ENCODE peak calls at places on chromosomes 16 and 17, in nine cellular contexts. One of them, this sample, is unnamed.

GRCh38 chr17:79205688-79206205 is 131.1 kb downstream of the ENGASE start:
- DNase-seq in hepatocyte: no peak
- DNase-seq in GM23248: no peak
- DNase-seq in stomach: no peak
- DNase-seq in breast epithelium: no peak
- DNase-seq in AG09309: no peak
- DNase-seq in HAP-1: no peak
- DNase-seq in CD4-positive, CD25-positive, alpha-beta regulatory T cell: no peak
- DNase-seq in right atrium auricular region: no peak
- DNase-seq in this sample: no peak

GRCh38 chr17:48483471-48484131 is 47.2 kb downstream of the HOXB1 start:
- DNase-seq in CD4-positive, CD25-positive, alpha-beta regulatory T cell: no peak
- DNase-seq in GM23248: peak
- DNase-seq in hepatocyte: peak
- DNase-seq in stomach: no peak
- DNase-seq in AG09309: peak
- DNase-seq in breast epithelium: peak
- DNase-seq in HAP-1: no peak
- DNase-seq in right atrium auricular region: no peak
- DNase-seq in this sample: peak

GRCh38 chr17:43694081-43694870 is 32.6 kb upstream of the MEOX1 start:
- DNase-seq in breast epithelium: peak
- DNase-seq in hepatocyte: peak
- DNase-seq in stomach: peak
- DNase-seq in CD4-positive, CD25-positive, alpha-beta regulatory T cell: peak
- DNase-seq in AG09309: no peak
- DNase-seq in right atrium auricular region: peak
- DNase-seq in GM23248: peak
- DNase-seq in HAP-1: peak
- DNase-seq in this sample: peak

GRCh38 chr17:8593276-8593675 is 37.2 kb downstream of the MYH10 start:
- DNase-seq in AG09309: no peak
- DNase-seq in HAP-1: no peak
- DNase-seq in breast epithelium: no peak
- DNase-seq in hepatocyte: no peak
- DNase-seq in right atrium auricular region: no peak
- DNase-seq in CD4-positive, CD25-positive, alpha-beta regulatory T cell: no peak
- DNase-seq in GM23248: no peak
- DNase-seq in stomach: no peak
- DNase-seq in this sample: no peak

GRCh38 chr16:81261049-81261648 is 22.7 kb downstream of the BCO1 start:
- DNase-seq in CD4-positive, CD25-positive, alpha-beta regulatory T cell: peak
- DNase-seq in stomach: peak
- DNase-seq in hepatocyte: no peak
- DNase-seq in AG09309: no peak
- DNase-seq in right atrium auricular region: no peak
- DNase-seq in HAP-1: no peak
- DNase-seq in GM23248: peak
- DNase-seq in breast epithelium: no peak
- DNase-seq in this sample: no peak

GRCh38 chr17:7479389-7480192 is at the start of gene ZBTB4:
- DNase-seq in CD4-positive, CD25-positive, alpha-beta regulatory T cell: peak
- DNase-seq in HAP-1: peak
- DNase-seq in stomach: peak
- DNase-seq in right atrium auricular region: no peak
- DNase-seq in AG09309: no peak
- DNase-seq in breast epithelium: no peak
- DNase-seq in hepatocyte: peak
- DNase-seq in GM23248: peak
- DNase-seq in this sample: peak

GRCh38 chr17:77610518-77610893 is 348.0 kb upstream of the TNRC6C start:
- DNase-seq in stomach: no peak
- DNase-seq in HAP-1: no peak
- DNase-seq in right atrium auricular region: no peak
- DNase-seq in breast epithelium: no peak
- DNase-seq in AG09309: no peak
- DNase-seq in hepatocyte: no peak
- DNase-seq in GM23248: no peak
- DNase-seq in CD4-positive, CD25-positive, alpha-beta regulatory T cell: no peak
- DNase-seq in this sample: no peak

GRCh38 chr17:32960815-32961214 is 30.8 kb upstream of the SPACA3 start:
- DNase-seq in HAP-1: no peak
- DNase-seq in CD4-positive, CD25-positive, alpha-beta regulatory T cell: no peak
- DNase-seq in stomach: no peak
- DNase-seq in breast epithelium: no peak
- DNase-seq in right atrium auricular region: no peak
- DNase-seq in GM23248: peak
- DNase-seq in hepatocyte: peak
- DNase-seq in AG09309: no peak
- DNase-seq in this sample: no peak

GRCh38 chr17:76993636-76994035 is 125.4 kb downstream of the MGAT5B start:
- DNase-seq in AG09309: no peak
- DNase-seq in GM23248: no peak
- DNase-seq in hepatocyte: no peak
- DNase-seq in breast epithelium: no peak
- DNase-seq in CD4-positive, CD25-positive, alpha-beta regulatory T cell: peak
- DNase-seq in stomach: no peak
- DNase-seq in HAP-1: no peak
- DNase-seq in right atrium auricular region: no peak
- DNase-seq in this sample: no peak

GRCh38 chr17:47802341-47803022 is 19.1 kb downstream of the OSBPL7 start:
- DNase-seq in breast epithelium: no peak
- DNase-seq in CD4-positive, CD25-positive, alpha-beta regulatory T cell: peak
- DNase-seq in hepatocyte: peak
- DNase-seq in GM23248: peak
- DNase-seq in AG09309: peak
- DNase-seq in right atrium auricular region: no peak
- DNase-seq in HAP-1: peak
- DNase-seq in stomach: peak
- DNase-seq in this sample: peak

GRCh38 chr17:65668211-65668610 is 106.8 kb upstream of the AXIN2 start:
- DNase-seq in HAP-1: no peak
- DNase-seq in right atrium auricular region: no peak
- DNase-seq in stomach: no peak
- DNase-seq in GM23248: no peak
- DNase-seq in CD4-positive, CD25-positive, alpha-beta regulatory T cell: no peak
- DNase-seq in breast epithelium: no peak
- DNase-seq in hepatocyte: no peak
- DNase-seq in AG09309: no peak
- DNase-seq in this sample: no peak

GRCh38 chr17:38663125-38663751 is 11.5 kb downstream of the EPOP start:
- DNase-seq in GM23248: peak
- DNase-seq in hepatocyte: peak
- DNase-seq in AG09309: no peak
- DNase-seq in CD4-positive, CD25-positive, alpha-beta regulatory T cell: peak
- DNase-seq in right atrium auricular region: no peak
- DNase-seq in HAP-1: peak
- DNase-seq in breast epithelium: no peak
- DNase-seq in stomach: peak
- DNase-seq in this sample: no peak

GRCh38 chr17:50161911-50162288 is 3.9 kb upstream of the SGCA start:
- DNase-seq in right atrium auricular region: no peak
- DNase-seq in breast epithelium: no peak
- DNase-seq in stomach: no peak
- DNase-seq in HAP-1: no peak
- DNase-seq in AG09309: no peak
- DNase-seq in CD4-positive, CD25-positive, alpha-beta regulatory T cell: no peak
- DNase-seq in hepatocyte: no peak
- DNase-seq in GM23248: no peak
- DNase-seq in this sample: no peak
- H3K4me3 ChIP-seq in right atrium auricular region: no peak
- H3K4me3 ChIP-seq in breast epithelium: peak
- H3K4me3 ChIP-seq in stomach: peak
- H3K4me3 ChIP-seq in HAP-1: no peak
- H3K4me3 ChIP-seq in AG09309: no peak
- H3K4me3 ChIP-seq in CD4-positive, CD25-positive, alpha-beta regulatory T cell: peak
- H3K4me3 ChIP-seq in hepatocyte: no peak
- H3K4me3 ChIP-seq in GM23248: peak
- H3K4me3 ChIP-seq in this sample: no peak

GRCh38 chr16:55012362-55012761 is 81.7 kb downstream of the IRX5 start:
- DNase-seq in GM23248: no peak
- DNase-seq in breast epithelium: no peak
- DNase-seq in CD4-positive, CD25-positive, alpha-beta regulatory T cell: no peak
- DNase-seq in HAP-1: no peak
- DNase-seq in right atrium auricular region: no peak
- DNase-seq in stomach: no peak
- DNase-seq in hepatocyte: no peak
- DNase-seq in AG09309: no peak
- DNase-seq in this sample: no peak

GRCh38 chr16:55010492-55011260 is 80.0 kb downstream of the IRX5 start:
- DNase-seq in stomach: no peak
- DNase-seq in AG09309: no peak
- DNase-seq in HAP-1: no peak
- DNase-seq in right atrium auricular region: no peak
- DNase-seq in hepatocyte: no peak
- DNase-seq in breast epithelium: no peak
- DNase-seq in CD4-positive, CD25-positive, alpha-beta regulatory T cell: no peak
- DNase-seq in GM23248: no peak
- DNase-seq in this sample: no peak

GRCh38 chr16:55008836-55009510 is 78.3 kb downstream of the IRX5 start:
- DNase-seq in right atrium auricular region: no peak
- DNase-seq in CD4-positive, CD25-positive, alpha-beta regulatory T cell: no peak
- DNase-seq in breast epithelium: no peak
- DNase-seq in HAP-1: no peak
- DNase-seq in hepatocyte: no peak
- DNase-seq in AG09309: no peak
- DNase-seq in GM23248: no peak
- DNase-seq in stomach: no peak
- DNase-seq in this sample: no peak

GRCh38 chr16:55012793-55013192 is 82.1 kb downstream of the IRX5 start:
- DNase-seq in GM23248: no peak
- DNase-seq in HAP-1: no peak
- DNase-seq in CD4-positive, CD25-positive, alpha-beta regulatory T cell: no peak
- DNase-seq in AG09309: no peak
- DNase-seq in right atrium auricular region: no peak
- DNase-seq in stomach: no peak
- DNase-seq in hepatocyte: no peak
- DNase-seq in breast epithelium: no peak
- DNase-seq in this sample: no peak

GRCh38 chr16:55009581-55009980 is 78.9 kb downstream of the IRX5 start:
- DNase-seq in hepatocyte: no peak
- DNase-seq in stomach: no peak
- DNase-seq in GM23248: no peak
- DNase-seq in HAP-1: no peak
- DNase-seq in AG09309: no peak
- DNase-seq in breast epithelium: no peak
- DNase-seq in CD4-positive, CD25-positive, alpha-beta regulatory T cell: no peak
- DNase-seq in right atrium auricular region: no peak
- DNase-seq in this sample: no peak
- H3K4me3 ChIP-seq in hepatocyte: no peak
- H3K4me3 ChIP-seq in stomach: no peak
- H3K4me3 ChIP-seq in GM23248: no peak
- H3K4me3 ChIP-seq in HAP-1: no peak
- H3K4me3 ChIP-seq in AG09309: no peak
- H3K4me3 ChIP-seq in breast epithelium: no peak
- H3K4me3 ChIP-seq in CD4-positive, CD25-positive, alpha-beta regulatory T cell: no peak
- H3K4me3 ChIP-seq in right atrium auricular region: no peak
- H3K4me3 ChIP-seq in this sample: no peak

GRCh38 chr16:17072104-17072503 is 398.7 kb downstream of the XYLT1 start:
- DNase-seq in stomach: no peak
- DNase-seq in CD4-positive, CD25-positive, alpha-beta regulatory T cell: no peak
- DNase-seq in breast epithelium: no peak
- DNase-seq in right atrium auricular region: no peak
- DNase-seq in AG09309: no peak
- DNase-seq in hepatocyte: no peak
- DNase-seq in GM23248: peak
- DNase-seq in HAP-1: no peak
- DNase-seq in this sample: no peak

GRCh38 chr16:17076121-17076757 is 394.5 kb downstream of the XYLT1 start:
- DNase-seq in breast epithelium: no peak
- DNase-seq in GM23248: peak
- DNase-seq in hepatocyte: no peak
- DNase-seq in stomach: no peak
- DNase-seq in right atrium auricular region: no peak
- DNase-seq in AG09309: no peak
- DNase-seq in HAP-1: no peak
- DNase-seq in CD4-positive, CD25-positive, alpha-beta regulatory T cell: no peak
- DNase-seq in this sample: no peak

GRCh38 chr16:17067882-17068281 is 402.9 kb downstream of the XYLT1 start:
- DNase-seq in right atrium auricular region: no peak
- DNase-seq in stomach: no peak
- DNase-seq in breast epithelium: no peak
- DNase-seq in AG09309: no peak
- DNase-seq in CD4-positive, CD25-positive, alpha-beta regulatory T cell: no peak
- DNase-seq in HAP-1: no peak
- DNase-seq in GM23248: no peak
- DNase-seq in hepatocyte: no peak
- DNase-seq in this sample: no peak

GRCh38 chr16:17068524-17068923 is 402.2 kb downstream of the XYLT1 start:
- DNase-seq in breast epithelium: no peak
- DNase-seq in AG09309: no peak
- DNase-seq in hepatocyte: no peak
- DNase-seq in CD4-positive, CD25-positive, alpha-beta regulatory T cell: no peak
- DNase-seq in GM23248: no peak
- DNase-seq in right atrium auricular region: no peak
- DNase-seq in stomach: no peak
- DNase-seq in HAP-1: no peak
- DNase-seq in this sample: no peak

GRCh38 chr16:17070882-17071592 is 399.7 kb downstream of the XYLT1 start:
- DNase-seq in right atrium auricular region: no peak
- DNase-seq in GM23248: peak
- DNase-seq in breast epithelium: peak
- DNase-seq in hepatocyte: peak
- DNase-seq in CD4-positive, CD25-positive, alpha-beta regulatory T cell: peak
- DNase-seq in AG09309: no peak
- DNase-seq in HAP-1: no peak
- DNase-seq in stomach: peak
- DNase-seq in this sample: peak
- H3K4me3 ChIP-seq in right atrium auricular region: no peak
- H3K4me3 ChIP-seq in GM23248: no peak
- H3K4me3 ChIP-seq in breast epithelium: peak
- H3K4me3 ChIP-seq in hepatocyte: no peak
- H3K4me3 ChIP-seq in CD4-positive, CD25-positive, alpha-beta regulatory T cell: peak
- H3K4me3 ChIP-seq in AG09309: no peak
- H3K4me3 ChIP-seq in HAP-1: no peak
- H3K4me3 ChIP-seq in stomach: peak
- H3K4me3 ChIP-seq in this sample: no peak

DNA sequence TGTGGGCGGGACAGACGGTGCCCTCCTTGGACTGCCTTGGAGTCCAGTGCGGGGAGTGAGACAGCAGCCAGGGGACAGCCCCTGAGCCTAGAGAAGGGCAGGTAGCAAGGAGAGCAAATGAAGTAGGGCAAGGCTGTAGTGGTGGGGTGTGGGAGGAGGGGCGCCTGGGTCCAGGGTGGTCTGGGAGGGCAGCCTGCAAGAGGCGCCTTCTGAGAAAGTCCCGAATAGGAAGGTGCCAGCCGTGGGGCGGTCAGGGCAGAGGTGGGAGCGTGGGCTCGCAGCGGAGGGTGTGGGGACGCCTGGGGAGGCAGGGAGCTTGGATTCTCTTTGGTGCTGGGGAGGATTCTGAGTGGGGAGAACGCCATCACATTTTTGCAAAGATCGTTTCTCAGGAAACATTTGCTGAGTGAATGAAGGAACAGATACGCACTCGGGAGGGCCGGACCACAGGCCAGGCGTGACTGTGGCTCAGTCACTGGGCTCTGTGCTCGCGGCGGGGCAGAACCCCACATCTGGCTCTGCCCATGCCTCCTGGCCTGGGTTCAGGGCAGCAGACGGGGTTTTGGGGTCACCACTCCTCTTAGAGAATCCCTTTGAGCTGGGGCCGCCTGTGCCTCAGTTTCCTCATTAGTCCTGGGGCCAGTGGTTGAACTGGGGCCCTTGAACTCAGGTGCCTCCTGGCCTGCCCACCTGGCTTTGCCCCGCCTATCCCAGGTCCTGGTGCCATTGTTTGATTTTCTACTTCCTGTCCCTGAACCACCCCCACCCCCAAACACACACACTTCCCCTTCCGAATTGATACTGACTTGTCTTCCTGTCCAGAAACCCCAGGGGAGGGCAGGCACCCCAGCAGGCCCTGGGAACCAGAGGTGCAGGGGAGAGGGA is 4.2 kb downstream of the SNN start:
- DNase-seq in AG09309: no peak
- DNase-seq in breast epithelium: no peak
- DNase-seq in HAP-1: no peak
- DNase-seq in GM23248: no peak
- DNase-seq in stomach: no peak
- DNase-seq in CD4-positive, CD25-positive, alpha-beta regulatory T cell: peak
- DNase-seq in hepatocyte: no peak
- DNase-seq in right atrium auricular region: no peak
- DNase-seq in this sample: no peak
- H3K4me3 ChIP-seq in AG09309: no peak
- H3K4me3 ChIP-seq in breast epithelium: no peak
- H3K4me3 ChIP-seq in HAP-1: no peak
- H3K4me3 ChIP-seq in GM23248: no peak
- H3K4me3 ChIP-seq in stomach: no peak
- H3K4me3 ChIP-seq in CD4-positive, CD25-positive, alpha-beta regulatory T cell: no peak
- H3K4me3 ChIP-seq in hepatocyte: no peak
- H3K4me3 ChIP-seq in right atrium auricular region: no peak
- H3K4me3 ChIP-seq in this sample: no peak